ENCODE peak calls at places on chromosomes 4 and X, in nine cellular contexts. One of them, this sample, is unnamed.
A peak's percentile ranks its signal among the peaks of the same experiment; 100 is the strongest.

GRCh38 chr4:166044871-166045270 is 171.8 kb downstream of the TLL1 start:
- DNase-seq in astrocyte of the spinal cord: no peak
- DNase-seq in IMR-90: no peak
- DNase-seq in fibroblast of mammary gland: no peak
- DNase-seq in neural crest cell: no peak
- DNase-seq in A549: no peak
- DNase-seq in fibroblast of the aortic adventitia: no peak
- DNase-seq in sigmoid colon: no peak
- DNase-seq in endothelial cell: no peak
- DNase-seq in this sample: no peak

GRCh38 chr4:89283226-89283974 is 24.2 kb downstream of the GPRIN3 start:
- DNase-seq in astrocyte of the spinal cord: no peak
- DNase-seq in IMR-90: no peak
- DNase-seq in fibroblast of mammary gland: peak; percentile 49
- DNase-seq in neural crest cell: no peak
- DNase-seq in A549: no peak
- DNase-seq in fibroblast of the aortic adventitia: peak; percentile 9
- DNase-seq in sigmoid colon: no peak
- DNase-seq in endothelial cell: no peak
- DNase-seq in this sample: no peak

GRCh38 chrX:70449457-70449966 is 4.9 kb downstream of the DLG3 start:
- DNase-seq in astrocyte of the spinal cord: no peak
- DNase-seq in IMR-90: no peak
- DNase-seq in fibroblast of mammary gland: no peak
- DNase-seq in neural crest cell: no peak
- DNase-seq in A549: no peak
- DNase-seq in fibroblast of the aortic adventitia: no peak
- DNase-seq in sigmoid colon: no peak
- DNase-seq in endothelial cell: no peak
- DNase-seq in this sample: no peak

GRCh38 chr4:188387134-188387791 is 248.0 kb downstream of the TRIML1 start:
- DNase-seq in astrocyte of the spinal cord: peak; percentile 16
- DNase-seq in IMR-90: peak; percentile 54
- DNase-seq in fibroblast of mammary gland: no peak
- DNase-seq in neural crest cell: no peak
- DNase-seq in A549: no peak
- DNase-seq in fibroblast of the aortic adventitia: no peak
- DNase-seq in sigmoid colon: no peak
- DNase-seq in endothelial cell: no peak
- DNase-seq in this sample: no peak

GRCh38 chr4:26936284-26937065 is 75.8 kb downstream of the STIM2 start:
- DNase-seq in astrocyte of the spinal cord: no peak
- DNase-seq in IMR-90: peak; percentile 23
- DNase-seq in fibroblast of mammary gland: peak; percentile 54
- DNase-seq in neural crest cell: no peak
- DNase-seq in A549: no peak
- DNase-seq in fibroblast of the aortic adventitia: peak; percentile 19
- DNase-seq in sigmoid colon: no peak
- DNase-seq in endothelial cell: no peak
- DNase-seq in this sample: no peak

GRCh38 chr4:24102621-24103020 is 212.8 kb upstream of the PPARGC1A start:
- DNase-seq in astrocyte of the spinal cord: no peak
- DNase-seq in IMR-90: no peak
- DNase-seq in fibroblast of mammary gland: no peak
- DNase-seq in neural crest cell: no peak
- DNase-seq in A549: no peak
- DNase-seq in fibroblast of the aortic adventitia: no peak
- DNase-seq in sigmoid colon: no peak
- DNase-seq in endothelial cell: no peak
- DNase-seq in this sample: no peak

GRCh38 chr4:28686618-28687017 is 1826.0 kb downstream of the STIM2 start:
- DNase-seq in astrocyte of the spinal cord: peak; percentile 12
- DNase-seq in IMR-90: peak; percentile 38
- DNase-seq in fibroblast of mammary gland: peak; percentile 53
- DNase-seq in neural crest cell: peak; percentile 18
- DNase-seq in A549: peak; percentile 3
- DNase-seq in fibroblast of the aortic adventitia: peak; percentile 30
- DNase-seq in sigmoid colon: no peak
- DNase-seq in endothelial cell: peak; percentile 69
- DNase-seq in this sample: no peak

GRCh38 chr4:53633608-53634007 is 42.3 kb upstream of the LNX1 start:
- DNase-seq in astrocyte of the spinal cord: no peak
- DNase-seq in IMR-90: peak; percentile 56
- DNase-seq in fibroblast of mammary gland: peak; percentile 69
- DNase-seq in neural crest cell: no peak
- DNase-seq in A549: no peak
- DNase-seq in fibroblast of the aortic adventitia: peak; percentile 73
- DNase-seq in sigmoid colon: peak; percentile 75
- DNase-seq in endothelial cell: no peak
- DNase-seq in this sample: no peak

GRCh38 chrX:72020788-72021187 is 110.1 kb downstream of the NHSL2 start:
- DNase-seq in astrocyte of the spinal cord: no peak
- DNase-seq in IMR-90: no peak
- DNase-seq in fibroblast of mammary gland: no peak
- DNase-seq in neural crest cell: no peak
- DNase-seq in A549: no peak
- DNase-seq in fibroblast of the aortic adventitia: no peak
- DNase-seq in sigmoid colon: no peak
- DNase-seq in endothelial cell: no peak
- DNase-seq in this sample: peak; percentile 32

GRCh38 chr4:168092176-168092712 is at the start of gene ANXA10:
- DNase-seq in astrocyte of the spinal cord: no peak
- DNase-seq in IMR-90: no peak
- DNase-seq in fibroblast of mammary gland: no peak
- DNase-seq in neural crest cell: no peak
- DNase-seq in A549: no peak
- DNase-seq in fibroblast of the aortic adventitia: peak; percentile 29
- DNase-seq in sigmoid colon: no peak
- DNase-seq in endothelial cell: no peak
- DNase-seq in this sample: no peak

GRCh38 chr4:39427477-39428119 is 20.9 kb downstream of the KLB start:
- DNase-seq in astrocyte of the spinal cord: no peak
- DNase-seq in IMR-90: no peak
- DNase-seq in fibroblast of mammary gland: no peak
- DNase-seq in neural crest cell: no peak
- DNase-seq in A549: no peak
- DNase-seq in fibroblast of the aortic adventitia: no peak
- DNase-seq in sigmoid colon: no peak
- DNase-seq in endothelial cell: no peak
- DNase-seq in this sample: no peak

GRCh38 chr4:17066241-17066640 is 167.8 kb upstream of the LDB2 start:
- DNase-seq in astrocyte of the spinal cord: peak; percentile 16
- DNase-seq in IMR-90: peak; percentile 53
- DNase-seq in fibroblast of mammary gland: peak; percentile 63
- DNase-seq in neural crest cell: no peak
- DNase-seq in A549: no peak
- DNase-seq in fibroblast of the aortic adventitia: no peak
- DNase-seq in sigmoid colon: no peak
- DNase-seq in endothelial cell: no peak
- DNase-seq in this sample: no peak

GRCh38 chrX:2708016-2708415 is 16.9 kb downstream of the CD99 start:
- DNase-seq in astrocyte of the spinal cord: no peak
- DNase-seq in IMR-90: no peak
- DNase-seq in fibroblast of mammary gland: peak; percentile 28
- DNase-seq in neural crest cell: no peak
- DNase-seq in A549: no peak
- DNase-seq in fibroblast of the aortic adventitia: no peak
- DNase-seq in sigmoid colon: no peak
- DNase-seq in endothelial cell: no peak
- DNase-seq in this sample: no peak

GRCh38 chr4:54318904-54319303 is 89.8 kb downstream of the PDGFRA start:
- DNase-seq in astrocyte of the spinal cord: peak; percentile 53
- DNase-seq in IMR-90: peak; percentile 58
- DNase-seq in fibroblast of mammary gland: peak; percentile 62
- DNase-seq in neural crest cell: peak; percentile 18
- DNase-seq in A549: peak; percentile 11
- DNase-seq in fibroblast of the aortic adventitia: peak; percentile 63
- DNase-seq in sigmoid colon: no peak
- DNase-seq in endothelial cell: peak; percentile 47
- DNase-seq in this sample: no peak

GRCh38 chrX:118823263-118824172 is at the start of gene ZCCHC12:
- DNase-seq in astrocyte of the spinal cord: peak; percentile 59
- DNase-seq in IMR-90: peak; percentile 37
- DNase-seq in fibroblast of mammary gland: peak; percentile 36
- DNase-seq in neural crest cell: peak; percentile 60
- DNase-seq in A549: peak; percentile 48
- DNase-seq in fibroblast of the aortic adventitia: peak; percentile 26
- DNase-seq in sigmoid colon: peak; percentile 75
- DNase-seq in endothelial cell: peak; percentile 60
- DNase-seq in this sample: no peak

GRCh38 chr4:146370841-146371240 is 150.9 kb downstream of the SLC10A7 start:
- DNase-seq in astrocyte of the spinal cord: peak; percentile 16
- DNase-seq in IMR-90: peak; percentile 37
- DNase-seq in fibroblast of mammary gland: peak; percentile 21
- DNase-seq in neural crest cell: no peak
- DNase-seq in A549: no peak
- DNase-seq in fibroblast of the aortic adventitia: peak; percentile 5
- DNase-seq in sigmoid colon: no peak
- DNase-seq in endothelial cell: no peak
- DNase-seq in this sample: no peak

GRCh38 chrX:8025705-8026104 is 98.5 kb upstream of the PNPLA4 start:
- DNase-seq in astrocyte of the spinal cord: no peak
- DNase-seq in IMR-90: no peak
- DNase-seq in fibroblast of mammary gland: no peak
- DNase-seq in neural crest cell: no peak
- DNase-seq in A549: no peak
- DNase-seq in fibroblast of the aortic adventitia: no peak
- DNase-seq in sigmoid colon: no peak
- DNase-seq in endothelial cell: no peak
- DNase-seq in this sample: no peak
- TF ChIP-seq CTCF in astrocyte of the spinal cord: no peak
- TF ChIP-seq CTCF in IMR-90: no peak
- TF ChIP-seq CTCF in fibroblast of mammary gland: no peak
- TF ChIP-seq CTCF in neural crest cell: no peak
- TF ChIP-seq CTCF in A549: no peak
- TF ChIP-seq CTCF in fibroblast of the aortic adventitia: no peak
- TF ChIP-seq CTCF in sigmoid colon: no peak
- TF ChIP-seq CTCF in endothelial cell: no peak
- TF ChIP-seq CTCF in this sample: no peak

DNA sequence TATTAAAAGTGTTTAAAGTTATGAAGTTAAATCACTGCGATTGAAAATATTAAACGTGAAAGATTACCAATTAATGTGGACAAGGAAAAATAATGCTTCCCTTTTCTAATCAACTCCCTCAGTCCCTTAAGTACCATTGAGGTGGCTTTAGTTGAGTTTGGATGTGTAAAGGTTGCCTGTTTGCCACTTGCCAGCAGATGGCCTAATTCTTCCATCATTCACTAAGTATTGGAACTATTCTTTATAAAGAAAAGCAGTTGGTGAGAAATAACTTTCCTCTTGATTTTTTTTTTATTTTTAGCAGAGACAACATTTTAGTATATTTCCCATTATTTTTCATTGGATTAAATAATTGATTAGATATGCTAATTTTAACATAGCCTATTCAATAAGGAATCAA is 295.9 kb upstream of the TACR3 start:
- DNase-seq in astrocyte of the spinal cord: peak; percentile 8
- DNase-seq in IMR-90: no peak
- DNase-seq in fibroblast of mammary gland: no peak
- DNase-seq in neural crest cell: no peak
- DNase-seq in A549: no peak
- DNase-seq in fibroblast of the aortic adventitia: no peak
- DNase-seq in sigmoid colon: no peak
- DNase-seq in endothelial cell: no peak
- DNase-seq in this sample: no peak
- TF ChIP-seq CTCF in astrocyte of the spinal cord: peak; percentile 31
- TF ChIP-seq CTCF in IMR-90: no peak
- TF ChIP-seq CTCF in fibroblast of mammary gland: no peak
- TF ChIP-seq CTCF in neural crest cell: peak; percentile 70
- TF ChIP-seq CTCF in A549: peak; percentile 25
- TF ChIP-seq CTCF in fibroblast of the aortic adventitia: no peak
- TF ChIP-seq CTCF in sigmoid colon: no peak
- TF ChIP-seq CTCF in endothelial cell: peak; percentile 25
- TF ChIP-seq CTCF in this sample: peak; percentile 39

GRCh38 chr4:186669735-186670134 is 53.9 kb downstream of the FAT1 start:
- DNase-seq in astrocyte of the spinal cord: no peak
- DNase-seq in IMR-90: no peak
- DNase-seq in fibroblast of mammary gland: no peak
- DNase-seq in neural crest cell: no peak
- DNase-seq in A549: no peak
- DNase-seq in fibroblast of the aortic adventitia: no peak
- DNase-seq in sigmoid colon: no peak
- DNase-seq in endothelial cell: no peak
- DNase-seq in this sample: no peak

GRCh38 chr4:186666750-186667149 is 56.9 kb downstream of the FAT1 start:
- DNase-seq in astrocyte of the spinal cord: no peak
- DNase-seq in IMR-90: no peak
- DNase-seq in fibroblast of mammary gland: peak; percentile 24
- DNase-seq in neural crest cell: no peak
- DNase-seq in A549: no peak
- DNase-seq in fibroblast of the aortic adventitia: no peak
- DNase-seq in sigmoid colon: no peak
- DNase-seq in endothelial cell: no peak
- DNase-seq in this sample: no peak

GRCh38 chr4:186666252-186666651 is 57.4 kb downstream of the FAT1 start:
- DNase-seq in astrocyte of the spinal cord: no peak
- DNase-seq in IMR-90: peak; percentile 26
- DNase-seq in fibroblast of mammary gland: peak; percentile 72
- DNase-seq in neural crest cell: no peak
- DNase-seq in A549: no peak
- DNase-seq in fibroblast of the aortic adventitia: no peak
- DNase-seq in sigmoid colon: no peak
- DNase-seq in endothelial cell: no peak
- DNase-seq in this sample: no peak

DNA sequence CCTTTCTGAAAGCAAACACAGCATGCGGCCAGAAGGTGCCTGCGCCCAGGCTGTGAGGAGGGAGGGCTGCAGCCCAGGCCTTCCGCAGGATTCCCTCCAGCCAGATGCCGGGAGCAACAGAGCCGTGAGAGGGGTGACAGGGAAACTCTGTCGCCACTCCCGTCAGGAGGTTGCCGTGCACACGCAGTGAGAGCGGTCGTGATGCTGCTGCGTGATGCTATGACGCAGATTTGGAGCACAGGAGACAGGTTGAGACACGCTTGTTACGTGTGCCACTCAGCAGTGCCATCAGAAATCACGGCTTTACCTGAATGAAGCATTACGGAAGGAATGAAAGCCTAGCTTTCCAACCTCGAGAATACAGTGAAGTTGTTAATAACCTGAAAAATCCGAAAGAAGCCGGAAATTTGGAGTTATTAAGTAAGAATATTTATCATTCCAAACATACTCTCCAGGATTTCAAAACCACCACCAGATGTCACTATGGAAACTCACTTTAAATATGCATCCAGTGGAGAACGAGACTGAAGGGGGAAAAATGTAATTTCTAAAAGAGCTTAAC is 54.4 kb downstream of the FAT1 start:
- DNase-seq in astrocyte of the spinal cord: peak; percentile 78
- DNase-seq in IMR-90: peak; percentile 81
- DNase-seq in fibroblast of mammary gland: peak; percentile 72
- DNase-seq in neural crest cell: no peak
- DNase-seq in A549: no peak
- DNase-seq in fibroblast of the aortic adventitia: peak; percentile 85
- DNase-seq in sigmoid colon: peak; percentile 74
- DNase-seq in endothelial cell: no peak
- DNase-seq in this sample: no peak
- TF ChIP-seq CTCF in astrocyte of the spinal cord: peak; percentile 37
- TF ChIP-seq CTCF in IMR-90: peak; percentile 56
- TF ChIP-seq CTCF in fibroblast of mammary gland: peak; percentile 47
- TF ChIP-seq CTCF in neural crest cell: peak; percentile 66
- TF ChIP-seq CTCF in A549: peak; percentile 55
- TF ChIP-seq CTCF in fibroblast of the aortic adventitia: peak; percentile 50
- TF ChIP-seq CTCF in sigmoid colon: peak; percentile 37
- TF ChIP-seq CTCF in endothelial cell: peak; percentile 36
- TF ChIP-seq CTCF in this sample: peak; percentile 70

GRCh38 chr4:9735515-9735914 is 45.9 kb upstream of the DRD5 start:
- DNase-seq in astrocyte of the spinal cord: no peak
- DNase-seq in IMR-90: no peak
- DNase-seq in fibroblast of mammary gland: no peak
- DNase-seq in neural crest cell: no peak
- DNase-seq in A549: no peak
- DNase-seq in fibroblast of the aortic adventitia: no peak
- DNase-seq in sigmoid colon: no peak
- DNase-seq in endothelial cell: no peak
- DNase-seq in this sample: no peak
- TF ChIP-seq CTCF in astrocyte of the spinal cord: no peak
- TF ChIP-seq CTCF in IMR-90: no peak
- TF ChIP-seq CTCF in fibroblast of mammary gland: no peak
- TF ChIP-seq CTCF in neural crest cell: no peak
- TF ChIP-seq CTCF in A549: no peak
- TF ChIP-seq CTCF in fibroblast of the aortic adventitia: no peak
- TF ChIP-seq CTCF in sigmoid colon: no peak
- TF ChIP-seq CTCF in endothelial cell: no peak
- TF ChIP-seq CTCF in this sample: no peak